ENCODE peak calls at places on chromosomes 13 and 19, in five cellular contexts. G is heart right ventricle, J is GM12865, N is body of pancreas, R is upper lobe of right lung. W is an unnamed sample.

GRCh38 chr13:41458187-41458938 is 1.0 kb downstream of the RGCC start:
- DNase-seq in G (peak; percentile 41), J (peak; percentile 47), N (peak; percentile 31), R (peak; percentile 77), W (peak; percentile 21)

GRCh38 chr13:101640797-101641400 is 188.4 kb downstream of the ITGBL1 start:
- DNase-seq in G (no peak), J (no peak), N (no peak), R (no peak), W (no peak)

GRCh38 chr13:23707674-23708073 is 137.5 kb downstream of the TNFRSF19 start:
- DNase-seq in G (no peak), J (peak; percentile 58), N (no peak), R (no peak), W (no peak)

GRCh38 chr19:50925734-50926133 is 14.5 kb upstream of the KLK4 start:
- DNase-seq in G (no peak), J (no peak), N (no peak), R (no peak), W (no peak)

GRCh38 chr13:55528434-55528833 is 1612.3 kb upstream of the PRR20A start:
- DNase-seq in G (no peak), J (no peak), N (no peak), R (no peak), W (no peak)

GRCh38 chr13:111371211-111371610 is 50.8 kb downstream of the TEX29 start:
- DNase-seq in G (no peak), J (no peak), N (no peak), R (no peak), W (peak; percentile 69)

GRCh38 chr13:99700468-99700867 is 199.2 kb downstream of the TM9SF2 start:
- DNase-seq in G (no peak), J (no peak), N (no peak), R (no peak), W (no peak)

GRCh38 chr13:48586591-48587103 is 53.8 kb upstream of the RCBTB2 start:
- DNase-seq in G (peak; percentile 51), J (peak; percentile 41), N (no peak), R (no peak), W (peak; percentile 63)

GRCh38 chr19:5291588-5292193 is 48.9 kb downstream of the PTPRS start:
- DNase-seq in G (no peak), J (no peak), N (no peak), R (no peak), W (no peak)

GRCh38 chr19:10899171-10899653 is 27.9 kb downstream of the CARM1 start:
- DNase-seq in G (peak; percentile 72), J (no peak), N (peak; percentile 88), R (peak; percentile 73), W (peak; percentile 37)

GRCh38 chr13:52011690-52012511 is at the start of gene ALG11:
- DNase-seq in G (peak; percentile 100), J (peak; percentile 98), N (peak; percentile 99), R (peak; percentile 100), W (peak; percentile 100)

GRCh38 chr13:48000559-48001126 is 430 bp downstream of the SUCLA2 start:
- DNase-seq in G (no peak), J (no peak), N (peak; percentile 3), R (no peak), W (peak; percentile 5)

GRCh38 chr13:32246468-32246867 is 68.7 kb downstream of the ZAR1L start:
- DNase-seq in G (peak; percentile 24), J (peak; percentile 83), N (peak; percentile 58), R (no peak), W (peak; percentile 60)

GRCh38 chr19:48258350-48258749 is 2.6 kb upstream of the CARD8 start:
- DNase-seq in G (no peak), J (peak; percentile 45), N (no peak), R (no peak), W (no peak)

GRCh38 chr13:27977476-27978300 is 8.6 kb upstream of the CDX2 start:
- DNase-seq in G (no peak), J (no peak), N (no peak), R (peak; percentile 51), W (no peak)

GRCh38 chr19:6392219-6393073 is 518 bp downstream of the GTF2F1 start:
- DNase-seq in G (no peak), J (no peak), N (no peak), R (no peak), W (no peak)

GRCh38 chr19:2612619-2613249 is 89.8 kb downstream of the GNG7 start:
- DNase-seq in G (no peak), J (no peak), N (peak; percentile 1), R (no peak), W (no peak)

GRCh38 chr19:35911173-35911572 is 3.1 kb upstream of the TYROBP start:
- DNase-seq in G (no peak), J (no peak), N (no peak), R (no peak), W (no peak)

GRCh38 chr19:35911790-35912189 is 3.7 kb upstream of the TYROBP start:
- DNase-seq in G (no peak), J (no peak), N (peak; percentile 82), R (peak; percentile 72), W (peak; percentile 96)

GRCh38 chr19:35908010-35908441 is at the start of gene TYROBP:
- DNase-seq in G (peak; percentile 36), J (no peak), N (peak; percentile 52), R (peak; percentile 81), W (no peak)

GRCh38 chr19:35908977-35909683 is 1.0 kb upstream of the TYROBP start:
- DNase-seq in G (peak; percentile 72), J (peak; percentile 78), N (peak; percentile 86), R (peak; percentile 92), W (peak; percentile 6)

GRCh38 chr19:35909684-35910035 is 1.6 kb upstream of the TYROBP start:
- DNase-seq in G (no peak), J (no peak), N (no peak), R (no peak), W (no peak)
- H3K4me3 ChIP-seq in G (no peak overlapping the region), J (no peak overlapping the region), N (no peak overlapping the region), R (no peak overlapping the region), W (no peak overlapping the region)

GRCh38 chr13:50919291-50919690 is 9.7 kb downstream of the RNASEH2B start:
- DNase-seq in G (no peak), J (no peak), N (no peak), R (no peak), W (no peak)
- H3K4me3 ChIP-seq in G (no peak overlapping the region), J (no peak overlapping the region), N (no peak overlapping the region), R (no peak overlapping the region), W (no peak overlapping the region)

GRCh38 chr13:50909605-50910482 is at the start of gene RNASEH2B:
- DNase-seq in G (peak; percentile 78), J (peak; percentile 88), N (peak; percentile 70), R (peak; percentile 90), W (peak; percentile 72)

GRCh38 chr13:50911937-50912624 is 2.5 kb downstream of the RNASEH2B start:
- DNase-seq in G (peak; percentile 87), J (peak; percentile 97), N (peak; percentile 86), R (peak; percentile 92), W (peak; percentile 92)

GRCh38 chr13:50912851-50913250 is 3.3 kb downstream of the RNASEH2B start:
- DNase-seq in G (no peak), J (no peak), N (no peak), R (no peak), W (no peak)

GRCh38 chr13:50910483-50910805 is 853 bp downstream of the RNASEH2B start:
- DNase-seq in G (no peak), J (no peak), N (peak; percentile 47), R (no peak), W (no peak)

GRCh38 chr13:50911051-50911690 is 1.6 kb downstream of the RNASEH2B start:
- DNase-seq in G (no peak), J (peak; percentile 48), N (no peak), R (no peak), W (no peak)
- H3K4me3 ChIP-seq in G (peak overlapping the region; percentile 86), J (peak overlapping the region; percentile 93), N (no peak overlapping the region), R (peak overlapping the region; percentile 89), W (no peak overlapping the region)

DNA sequence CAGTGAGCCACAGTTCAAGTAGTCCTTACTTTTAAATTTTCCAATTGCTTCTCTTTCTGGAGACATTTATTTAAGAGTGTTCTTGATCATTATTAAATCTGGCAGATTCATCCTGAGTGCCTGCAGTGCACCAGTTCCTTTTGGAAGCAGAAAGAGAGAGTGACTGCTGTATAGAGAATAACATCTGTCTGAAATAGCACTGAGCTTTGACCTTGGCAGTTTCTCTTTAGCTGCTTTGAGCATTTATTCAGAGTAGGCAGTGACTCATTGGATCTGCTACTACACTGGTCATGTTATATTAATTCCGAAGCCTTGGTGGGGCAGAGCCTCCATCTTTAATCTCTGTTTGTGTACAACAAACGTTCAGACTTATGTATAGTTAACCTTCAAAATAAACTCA is 1373.7 kb downstream of the PCDH9 start:
- DNase-seq in G (no peak), J (no peak), N (no peak), R (no peak), W (no peak)
- H3K4me3 ChIP-seq in G (no peak overlapping the region), J (no peak overlapping the region), N (no peak overlapping the region), R (no peak overlapping the region), W (no peak overlapping the region)

GRCh38 chr13:113110852-113111315 is 5.3 kb downstream of the F7 start:
- DNase-seq in G (no peak), J (no peak), N (no peak), R (no peak), W (no peak)
- H3K4me3 ChIP-seq in G (peak overlapping the region; percentile 48), J (no peak overlapping the region), N (no peak overlapping the region), R (peak overlapping the region; percentile 49), W (no peak overlapping the region)

DNA sequence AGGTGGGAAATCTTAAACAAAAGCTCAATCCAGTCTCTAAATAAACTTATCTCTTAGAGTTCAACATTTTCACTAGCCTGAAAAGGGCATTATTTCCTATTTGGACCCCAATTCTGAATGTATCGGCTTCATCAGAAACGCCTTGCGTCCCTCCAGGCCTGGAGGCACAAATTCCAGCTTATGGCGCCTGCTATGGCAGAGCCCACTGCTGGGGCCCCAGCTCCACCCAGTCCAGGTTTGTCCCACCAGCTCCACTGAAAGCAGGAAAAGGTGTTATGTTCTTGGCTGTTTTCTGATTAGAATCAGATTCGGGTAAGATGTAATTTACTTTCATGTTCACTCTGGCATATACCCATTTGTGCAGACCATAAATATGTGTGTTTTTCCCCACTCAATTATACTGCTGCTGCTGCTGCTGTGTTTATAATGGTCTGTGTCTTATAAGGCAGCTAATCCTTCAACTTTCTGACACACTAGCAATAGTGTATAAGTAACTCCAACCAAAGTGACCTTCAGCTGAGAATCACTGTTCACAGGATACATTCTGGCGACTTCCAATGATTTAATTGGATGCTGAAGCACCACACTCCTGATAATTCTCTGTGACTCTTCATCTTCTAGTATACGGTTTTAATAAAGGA is 6.4 kb downstream of the IRS2 start:
- DNase-seq in G (no peak), J (no peak), N (no peak), R (no peak), W (no peak)
- H3K4me3 ChIP-seq in G (peak overlapping the region; percentile 41), J (no peak overlapping the region), N (no peak overlapping the region), R (peak overlapping the region; percentile 53), W (no peak overlapping the region)